ENCODE peak calls at places on chromosome 7, in nine cellular contexts. One of them, this sample, is unnamed.

GRCh38 chr7:136925556-136925955 is 57.1 kb downstream of the CHRM2 start:
- DNase-seq in progenitor cell of endocrine pancreas: no peak
- DNase-seq in epithelial cell of esophagus: no peak
- DNase-seq in AG10803: no peak
- DNase-seq in astrocyte of the cerebellum: no peak
- DNase-seq in kidney: no peak
- DNase-seq in HFFc6: no peak
- DNase-seq in Calu3: no peak
- DNase-seq in endothelial cell: no peak
- DNase-seq in this sample: peak

GRCh38 chr7:50954716-50955115 is 172.0 kb upstream of the GRB10 start:
- DNase-seq in progenitor cell of endocrine pancreas: no peak
- DNase-seq in epithelial cell of esophagus: no peak
- DNase-seq in AG10803: no peak
- DNase-seq in astrocyte of the cerebellum: no peak
- DNase-seq in kidney: no peak
- DNase-seq in HFFc6: no peak
- DNase-seq in Calu3: no peak
- DNase-seq in endothelial cell: no peak
- DNase-seq in this sample: no peak

GRCh38 chr7:140005754-140006503 is 56.8 kb downstream of the PARP12 start:
- DNase-seq in progenitor cell of endocrine pancreas: no peak
- DNase-seq in epithelial cell of esophagus: peak
- DNase-seq in AG10803: peak
- DNase-seq in astrocyte of the cerebellum: no peak
- DNase-seq in kidney: peak
- DNase-seq in HFFc6: no peak
- DNase-seq in Calu3: peak
- DNase-seq in endothelial cell: peak
- DNase-seq in this sample: peak

GRCh38 chr7:111987115-111987826 is 218.9 kb downstream of the DOCK4 start:
- DNase-seq in progenitor cell of endocrine pancreas: no peak
- DNase-seq in epithelial cell of esophagus: peak
- DNase-seq in AG10803: peak
- DNase-seq in astrocyte of the cerebellum: peak
- DNase-seq in kidney: no peak
- DNase-seq in HFFc6: peak
- DNase-seq in Calu3: no peak
- DNase-seq in endothelial cell: no peak
- DNase-seq in this sample: peak

GRCh38 chr7:93307131-93307660 is 75.0 kb downstream of the VPS50 start:
- DNase-seq in progenitor cell of endocrine pancreas: no peak
- DNase-seq in epithelial cell of esophagus: peak
- DNase-seq in AG10803: peak
- DNase-seq in astrocyte of the cerebellum: peak
- DNase-seq in kidney: no peak
- DNase-seq in HFFc6: peak
- DNase-seq in Calu3: no peak
- DNase-seq in endothelial cell: no peak
- DNase-seq in this sample: peak

GRCh38 chr7:45685619-45686240 is 111.6 kb downstream of the ADCY1 start:
- DNase-seq in progenitor cell of endocrine pancreas: no peak
- DNase-seq in epithelial cell of esophagus: no peak
- DNase-seq in AG10803: no peak
- DNase-seq in astrocyte of the cerebellum: no peak
- DNase-seq in kidney: no peak
- DNase-seq in HFFc6: no peak
- DNase-seq in Calu3: no peak
- DNase-seq in endothelial cell: no peak
- DNase-seq in this sample: no peak

GRCh38 chr7:25633420-25633819 is 405.1 kb upstream of the NPVF start:
- DNase-seq in progenitor cell of endocrine pancreas: no peak
- DNase-seq in epithelial cell of esophagus: no peak
- DNase-seq in AG10803: no peak
- DNase-seq in astrocyte of the cerebellum: no peak
- DNase-seq in kidney: no peak
- DNase-seq in HFFc6: no peak
- DNase-seq in Calu3: no peak
- DNase-seq in endothelial cell: no peak
- DNase-seq in this sample: no peak

GRCh38 chr7:106112118-106112971 is at the start of gene SYPL1:
- DNase-seq in progenitor cell of endocrine pancreas: peak
- DNase-seq in epithelial cell of esophagus: peak
- DNase-seq in AG10803: peak
- DNase-seq in astrocyte of the cerebellum: peak
- DNase-seq in kidney: peak
- DNase-seq in HFFc6: peak
- DNase-seq in Calu3: peak
- DNase-seq in endothelial cell: peak
- DNase-seq in this sample: peak

GRCh38 chr7:1944619-1945210 is 274.6 kb downstream of the ELFN1 start:
- DNase-seq in progenitor cell of endocrine pancreas: no peak
- DNase-seq in epithelial cell of esophagus: no peak
- DNase-seq in AG10803: no peak
- DNase-seq in astrocyte of the cerebellum: no peak
- DNase-seq in kidney: peak
- DNase-seq in HFFc6: no peak
- DNase-seq in Calu3: no peak
- DNase-seq in endothelial cell: no peak
- DNase-seq in this sample: no peak

GRCh38 chr7:37916017-37916672 is 472 bp downstream of the SFRP4 start:
- DNase-seq in progenitor cell of endocrine pancreas: no peak
- DNase-seq in epithelial cell of esophagus: no peak
- DNase-seq in AG10803: no peak
- DNase-seq in astrocyte of the cerebellum: no peak
- DNase-seq in kidney: peak
- DNase-seq in HFFc6: no peak
- DNase-seq in Calu3: peak
- DNase-seq in endothelial cell: no peak
- DNase-seq in this sample: no peak

DNA sequence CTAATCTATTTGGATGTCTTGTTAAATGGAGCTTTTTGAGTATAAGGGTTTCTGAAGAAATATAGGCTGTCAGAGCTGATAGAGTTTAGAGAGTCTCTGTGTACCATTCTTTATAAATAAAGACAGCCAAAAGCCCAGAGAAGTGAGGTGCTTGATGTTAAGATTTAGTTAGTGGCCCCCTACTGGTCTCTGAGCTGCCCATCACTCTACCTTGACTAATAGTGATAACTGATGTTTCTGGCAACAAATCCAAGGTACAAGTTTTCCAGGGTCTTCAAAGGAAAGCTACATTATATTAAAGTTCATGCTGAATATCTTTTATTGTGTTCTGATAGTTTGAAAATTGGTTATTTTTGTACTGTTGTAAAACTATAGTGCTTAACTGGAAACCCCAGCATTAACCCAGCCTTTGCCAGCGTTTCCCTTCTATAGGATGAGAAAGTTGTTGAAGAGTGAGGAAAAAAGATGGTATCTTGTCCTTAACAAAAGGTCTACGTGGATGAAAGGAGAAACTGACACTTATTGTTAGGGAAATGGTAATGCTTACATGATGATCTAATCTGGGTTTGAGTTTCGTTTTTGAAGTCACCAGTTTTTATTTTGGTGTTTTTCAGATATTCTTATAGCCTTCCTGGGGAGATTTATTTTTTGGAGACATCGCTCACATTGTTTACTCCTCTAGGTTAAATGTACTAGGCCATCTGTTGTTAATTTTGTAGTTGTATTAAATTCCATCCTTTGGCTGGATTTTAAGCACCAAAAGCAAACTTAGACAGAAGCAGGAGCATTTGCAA is 79.0 kb downstream of the AUTS2 start:
- DNase-seq in progenitor cell of endocrine pancreas: no peak
- DNase-seq in epithelial cell of esophagus: no peak
- DNase-seq in AG10803: peak
- DNase-seq in astrocyte of the cerebellum: no peak
- DNase-seq in kidney: no peak
- DNase-seq in HFFc6: no peak
- DNase-seq in Calu3: no peak
- DNase-seq in endothelial cell: no peak
- DNase-seq in this sample: peak
- TF ChIP-seq CTCF in progenitor cell of endocrine pancreas: peak
- TF ChIP-seq CTCF in epithelial cell of esophagus: no peak
- TF ChIP-seq CTCF in AG10803: peak
- TF ChIP-seq CTCF in astrocyte of the cerebellum: peak
- TF ChIP-seq CTCF in kidney: no peak
- TF ChIP-seq CTCF in HFFc6: no peak
- TF ChIP-seq CTCF in Calu3: no peak
- TF ChIP-seq CTCF in endothelial cell: peak
- TF ChIP-seq CTCF in this sample: peak

GRCh38 chr7:87715511-87715910 is 87.3 kb downstream of the RUNDC3B start:
- DNase-seq in progenitor cell of endocrine pancreas: no peak
- DNase-seq in epithelial cell of esophagus: no peak
- DNase-seq in AG10803: no peak
- DNase-seq in astrocyte of the cerebellum: no peak
- DNase-seq in kidney: no peak
- DNase-seq in HFFc6: no peak
- DNase-seq in Calu3: no peak
- DNase-seq in endothelial cell: no peak
- DNase-seq in this sample: no peak

GRCh38 chr7:87709258-87709657 is 81.1 kb downstream of the RUNDC3B start:
- DNase-seq in progenitor cell of endocrine pancreas: no peak
- DNase-seq in epithelial cell of esophagus: no peak
- DNase-seq in AG10803: no peak
- DNase-seq in astrocyte of the cerebellum: no peak
- DNase-seq in kidney: no peak
- DNase-seq in HFFc6: no peak
- DNase-seq in Calu3: no peak
- DNase-seq in endothelial cell: no peak
- DNase-seq in this sample: no peak

DNA sequence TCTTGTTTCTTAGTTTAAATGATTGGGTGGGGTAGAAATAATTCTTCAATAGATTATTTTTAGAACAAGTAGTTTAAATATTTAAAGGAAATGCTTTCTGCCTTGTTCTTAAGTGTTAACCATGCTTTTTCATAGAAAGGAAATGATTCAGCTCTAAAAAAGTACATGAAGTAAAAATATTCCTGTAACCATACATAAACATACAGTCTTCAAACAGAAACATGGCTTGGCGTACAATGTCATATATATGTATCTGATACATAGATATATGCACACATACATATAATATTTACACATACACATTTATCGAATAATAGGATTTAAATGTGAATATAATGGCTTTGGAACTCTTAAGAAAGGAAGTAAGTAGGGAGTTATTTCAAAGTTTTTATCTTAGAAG is 84.4 kb downstream of the RUNDC3B start:
- DNase-seq in progenitor cell of endocrine pancreas: no peak
- DNase-seq in epithelial cell of esophagus: no peak
- DNase-seq in AG10803: no peak
- DNase-seq in astrocyte of the cerebellum: no peak
- DNase-seq in kidney: no peak
- DNase-seq in HFFc6: no peak
- DNase-seq in Calu3: no peak
- DNase-seq in endothelial cell: no peak
- DNase-seq in this sample: peak
- TF ChIP-seq CTCF in progenitor cell of endocrine pancreas: no peak
- TF ChIP-seq CTCF in epithelial cell of esophagus: no peak
- TF ChIP-seq CTCF in AG10803: no peak
- TF ChIP-seq CTCF in astrocyte of the cerebellum: no peak
- TF ChIP-seq CTCF in kidney: no peak
- TF ChIP-seq CTCF in HFFc6: no peak
- TF ChIP-seq CTCF in Calu3: no peak
- TF ChIP-seq CTCF in endothelial cell: no peak
- TF ChIP-seq CTCF in this sample: no peak

DNA sequence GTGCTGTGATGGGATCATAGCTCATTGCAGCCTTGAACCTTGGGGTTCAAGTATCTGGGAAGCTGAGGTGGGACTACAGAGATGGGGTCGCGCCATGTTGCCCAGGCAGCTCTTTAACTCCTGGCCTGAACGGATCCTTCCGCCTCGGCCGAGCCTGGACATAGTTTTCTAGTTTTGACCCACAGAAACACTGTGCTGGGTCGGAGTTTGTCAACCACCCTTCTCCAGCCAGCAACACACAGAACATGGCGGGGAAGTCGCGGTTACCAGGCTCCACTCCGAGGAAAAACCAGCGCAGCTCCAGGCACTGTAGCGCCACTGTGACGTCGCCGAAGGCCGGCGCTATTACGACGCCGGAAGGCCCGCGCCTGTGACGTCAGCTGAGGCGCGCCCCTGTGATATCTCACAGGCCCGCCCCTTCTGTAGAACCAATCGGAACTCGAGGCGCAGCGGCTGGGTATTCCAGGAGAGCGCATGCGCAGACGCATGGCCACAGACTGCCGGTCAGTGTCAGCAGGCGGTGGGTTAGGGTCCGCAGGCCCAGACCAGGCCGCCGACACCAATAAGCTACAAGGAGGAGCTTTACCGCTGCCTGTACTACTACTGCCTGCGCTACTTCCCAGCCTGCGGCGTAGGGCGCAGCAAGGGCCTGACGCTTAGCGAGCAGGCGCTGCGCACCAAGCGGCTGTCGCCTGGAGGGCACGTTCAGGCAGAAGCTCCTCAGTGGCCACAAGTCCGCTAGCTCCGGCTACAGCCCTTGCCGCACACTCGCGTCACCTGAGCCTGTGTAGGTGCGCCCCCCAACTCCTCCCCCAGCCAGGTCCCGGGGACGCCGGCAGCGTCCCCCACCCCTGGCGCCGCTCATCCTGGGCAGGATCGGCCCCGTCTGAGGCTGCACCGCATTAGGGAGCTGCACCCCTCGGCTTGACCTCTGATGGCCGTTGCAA is 135.2 kb upstream of the KCTD7 start:
- DNase-seq in progenitor cell of endocrine pancreas: peak
- DNase-seq in epithelial cell of esophagus: peak
- DNase-seq in AG10803: peak
- DNase-seq in astrocyte of the cerebellum: peak
- DNase-seq in kidney: peak
- DNase-seq in HFFc6: peak
- DNase-seq in Calu3: peak
- DNase-seq in endothelial cell: peak
- DNase-seq in this sample: peak
- TF ChIP-seq CTCF in progenitor cell of endocrine pancreas: peak
- TF ChIP-seq CTCF in epithelial cell of esophagus: peak
- TF ChIP-seq CTCF in AG10803: peak
- TF ChIP-seq CTCF in astrocyte of the cerebellum: peak
- TF ChIP-seq CTCF in kidney: peak
- TF ChIP-seq CTCF in HFFc6: peak
- TF ChIP-seq CTCF in Calu3: no peak
- TF ChIP-seq CTCF in endothelial cell: no peak
- TF ChIP-seq CTCF in this sample: peak

DNA sequence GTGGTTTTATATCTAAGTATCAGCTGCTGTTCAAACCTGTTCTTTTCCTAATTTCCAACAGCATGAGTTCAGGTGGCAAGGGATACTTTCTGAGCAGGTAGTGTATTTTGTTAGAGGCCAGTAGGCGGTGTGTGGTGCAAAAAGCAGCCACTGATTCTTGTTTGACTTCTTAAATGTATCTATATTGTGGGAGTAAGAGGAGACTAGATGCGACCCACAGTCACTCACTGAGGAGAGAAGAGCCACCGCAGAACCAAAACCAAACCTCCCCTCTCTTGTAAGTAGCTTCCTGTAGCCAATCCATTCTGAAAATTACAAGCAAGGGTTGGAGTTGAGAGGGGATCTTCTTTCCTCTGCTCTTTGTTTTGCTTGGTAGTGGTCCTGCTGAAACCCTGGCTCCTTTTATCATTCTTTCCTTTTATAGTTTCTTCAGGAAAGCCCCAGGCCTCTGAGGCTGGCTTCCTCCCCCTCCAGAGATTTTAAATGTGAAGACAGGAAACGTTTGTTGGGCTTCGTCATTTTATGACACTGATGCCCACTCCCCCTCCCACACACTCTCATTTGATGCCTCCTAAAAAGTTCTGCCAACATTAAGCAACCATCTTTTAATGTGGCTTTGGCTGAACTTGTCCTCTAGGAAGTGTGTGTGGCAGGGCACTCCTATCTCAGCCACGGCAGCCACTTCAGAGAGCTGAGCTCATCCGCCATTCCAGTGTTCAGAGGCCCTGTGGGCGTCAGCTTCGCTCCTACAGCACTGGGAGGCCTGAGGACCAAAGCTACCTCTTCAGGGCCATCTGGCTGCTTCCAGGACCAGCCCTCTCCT is 566.1 kb downstream of the SUGCT start:
- DNase-seq in progenitor cell of endocrine pancreas: no peak
- DNase-seq in epithelial cell of esophagus: peak
- DNase-seq in AG10803: peak
- DNase-seq in astrocyte of the cerebellum: no peak
- DNase-seq in kidney: no peak
- DNase-seq in HFFc6: peak
- DNase-seq in Calu3: no peak
- DNase-seq in endothelial cell: no peak
- DNase-seq in this sample: no peak
- TF ChIP-seq CTCF in progenitor cell of endocrine pancreas: no peak
- TF ChIP-seq CTCF in epithelial cell of esophagus: peak
- TF ChIP-seq CTCF in AG10803: no peak
- TF ChIP-seq CTCF in astrocyte of the cerebellum: no peak
- TF ChIP-seq CTCF in kidney: no peak
- TF ChIP-seq CTCF in HFFc6: no peak
- TF ChIP-seq CTCF in Calu3: no peak
- TF ChIP-seq CTCF in endothelial cell: no peak
- TF ChIP-seq CTCF in this sample: peak